ENCODE peak calls at places on chromosomes 1 and 21, in four cellular contexts. L, P, Q and F are unnamed samples.

GRCh38 chr1:29282924-29283803 is 46.8 kb downstream of the PTPRU start:
- DNase-seq in L (no peak), P (peak; percentile 53), Q (peak; percentile 63), F (peak; percentile 76)

GRCh38 chr21:38937844-38938243 is 132.1 kb downstream of the ETS2 start:
- DNase-seq in L (no peak), P (no peak), Q (no peak), F (no peak)

GRCh38 chr1:25484096-25484495 is 53.4 kb downstream of the MACO1 start:
- DNase-seq in L (no peak), P (no peak), Q (no peak), F (peak; percentile 49)

GRCh38 chr1:226506921-226507320 is 41.6 kb upstream of the STUM start:
- DNase-seq in L (no peak), P (no peak), Q (no peak), F (no peak)

GRCh38 chr1:19925342-19926070 is 2.1 kb upstream of the PLA2G2E start:
- DNase-seq in L (no peak), P (no peak), Q (no peak), F (no peak)

GRCh38 chr1:11571906-11572616 is 82.2 kb downstream of the FBXO2 start:
- DNase-seq in L (no peak), P (no peak), Q (peak; percentile 25), F (no peak)

GRCh38 chr1:115188680-115189395 is 99.5 kb upstream of the TSPAN2 start:
- DNase-seq in L (no peak), P (no peak), Q (no peak), F (no peak)

GRCh38 chr21:32467291-32467690 is 54.8 kb downstream of the EVA1C start:
- DNase-seq in L (no peak), P (no peak), Q (no peak), F (no peak)

GRCh38 chr21:42366292-42367010 is at the start of gene TFF1:
- DNase-seq in L (no peak), P (no peak), Q (no peak), F (peak; percentile 66)

GRCh38 chr1:110339427-110340206 is 440 bp downstream of the RBM15 start:
- DNase-seq in L (no peak), P (peak; percentile 60), Q (peak; percentile 60), F (peak; percentile 87)

GRCh38 chr1:169193191-169193850 is 86.8 kb downstream of the ATP1B1 start:
- DNase-seq in L (no peak), P (peak; percentile 61), Q (no peak), F (no peak)

GRCh38 chr1:21662426-21663250 is 6.5 kb downstream of the RAP1GAP start:
- DNase-seq in L (no peak), P (no peak), Q (no peak), F (no peak)

GRCh38 chr1:205449254-205449749 is 6.5 kb downstream of the BLACAT1 start:
- DNase-seq in L (no peak), P (no peak), Q (no peak), F (no peak)

GRCh38 chr1:162728597-162728996 is 61.9 kb upstream of the HSD17B7 start:
- DNase-seq in L (no peak), P (no peak), Q (no peak), F (peak; percentile 26)

GRCh38 chr1:232788235-232788872 is 16.9 kb upstream of the MAP10 start:
- DNase-seq in L (no peak), P (no peak), Q (no peak), F (no peak)